ENCODE peak calls at places on chromosome 14, in four cellular contexts. F is K562, U is SK-N-SH, Z is GM12878. P is an unnamed sample.

GRCh38 chr14:56172571-56172971 is 54.4 kb downstream of the PELI2 start:
- DNase-seq in Z (no peak), F (no peak), U (no peak), P (no peak)

GRCh38 chr14:22472935-22473854 is 115.8 kb downstream of the DAD1 start:
- DNase-seq in Z (no peak), U (peak), F (peak), P (no peak)

GRCh38 chr14:55361190-55361589 is 50.4 kb downstream of the ATG14 start:
- DNase-seq in Z (no peak), F (no peak), U (no peak), P (no peak)

GRCh38 chr14:95137804-95138167 is 19.5 kb downstream of the DICER1 start:
- DNase-seq in U (no peak), F (no peak), Z (no peak), P (no peak)

GRCh38 chr14:49306152-49306751 is 279.9 kb downstream of the RPS29 start:
- DNase-seq in U (peak), F (peak), Z (no peak), P (peak)

GRCh38 chr14:99179946-99180345 is 92.1 kb downstream of the BCL11B start:
- DNase-seq in F (no peak), Z (no peak), U (no peak), P (no peak)

GRCh38 chr14:23437142-23438129 is 2.0 kb upstream of the MYH7 start:
- DNase-seq in U (no peak), Z (no peak), F (no peak), P (no peak)

GRCh38 chr14:35821546-35822411 is 4.4 kb upstream of the BRMS1L start:
- DNase-seq in U (peak), F (peak), Z (no peak), P (peak)

GRCh38 chr14:22484638-22485037 is 104.4 kb downstream of the DAD1 start:
- DNase-seq in F (no peak), Z (no peak), U (no peak), P (no peak)

GRCh38 chr14:103545915-103546650 is 16.4 kb downstream of the BAG5 start:
- DNase-seq in U (peak), Z (no peak), F (no peak), P (no peak)

GRCh38 chr14:36647827-36648753 is 13.6 kb upstream of the PAX9 start:
- DNase-seq in F (peak), Z (no peak), U (peak), P (peak)

GRCh38 chr14:25048170-25049126 is 1.5 kb downstream of the STXBP6 start:
- DNase-seq in F (peak), U (no peak), Z (no peak), P (no peak)

GRCh38 chr14:76280221-76280620 is 95.7 kb upstream of the ESRRB start:
- DNase-seq in F (no peak), Z (no peak), U (no peak), P (no peak)

GRCh38 chr14:105430535-105430934 is 10.9 kb downstream of the MTA1 start:
- DNase-seq in U (no peak), Z (no peak), F (no peak), P (no peak)

GRCh38 chr14:24366664-24367505 is 1.1 kb upstream of the NFATC4 start:
- DNase-seq in Z (peak), U (peak), F (peak), P (peak)

GRCh38 chr14:80425686-80426085 is 214.4 kb upstream of the DIO2 start:
- DNase-seq in U (no peak), Z (no peak), F (no peak), P (no peak)

GRCh38 chr14:34989762-34990161 is 7.0 kb downstream of the SRP54 start:
- DNase-seq in F (no peak), U (no peak), Z (no peak), P (no peak)

GRCh38 chr14:91100086-91100485 is 13.8 kb upstream of the DGLUCY start:
- DNase-seq in U (no peak), F (no peak), Z (no peak), P (no peak)

GRCh38 chr14:36529062-36529461 is 9.0 kb upstream of the NKX2-1 start:
- DNase-seq in U (no peak), F (no peak), Z (no peak), P (no peak)

GRCh38 chr14:49915085-49915484 is 22.2 kb downstream of the ARF6 start:
- DNase-seq in F (no peak), Z (no peak), U (no peak), P (no peak)

GRCh38 chr14:69156224-69156623 is 3.3 kb upstream of the DCAF5 start:
- DNase-seq in F (no peak), U (no peak), Z (no peak), P (no peak)
- TF ChIP-seq JUND in F (no peak), U (no peak), Z (no peak), P (no peak)

DNA sequence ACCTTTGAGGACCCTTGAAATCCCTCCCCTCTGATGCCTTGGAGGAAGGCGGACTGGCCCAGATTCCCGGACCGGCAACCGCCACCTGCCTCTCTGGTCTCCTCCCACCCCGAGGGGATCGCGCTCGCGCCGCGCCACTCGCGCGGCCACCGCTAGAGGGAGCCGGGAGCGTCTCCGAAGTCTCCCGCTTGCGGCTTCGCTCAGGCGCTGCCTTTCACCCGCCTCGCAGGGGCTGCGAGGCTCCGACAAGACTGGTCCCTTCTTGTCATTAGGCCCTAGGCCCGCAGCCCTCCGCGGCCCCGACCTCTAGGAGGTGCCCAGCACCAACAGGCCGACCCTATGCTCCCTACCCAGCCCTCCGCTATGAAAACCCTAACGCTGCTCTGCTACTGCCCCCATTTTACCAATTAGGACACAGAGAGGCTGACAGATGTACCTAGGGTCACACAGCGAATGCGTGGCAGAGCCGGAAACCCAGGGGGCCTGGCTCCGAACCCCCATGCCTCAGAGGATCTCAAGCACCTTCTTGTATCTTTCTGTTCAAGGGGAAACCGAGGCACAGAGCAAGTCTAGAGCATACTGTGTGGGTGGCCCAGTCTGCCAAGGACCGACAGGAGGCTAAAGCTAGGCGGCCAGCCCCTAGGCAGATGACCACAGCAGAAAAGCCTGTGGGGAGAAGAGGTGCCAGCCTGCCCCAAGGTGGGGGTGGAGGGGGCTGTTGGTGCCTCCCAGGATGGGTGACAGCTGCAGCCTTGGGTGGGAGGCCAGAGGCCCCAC is 21.4 kb upstream of the VSX2 start:
- DNase-seq in F (peak), U (peak), Z (no peak), P (peak)
- TF ChIP-seq JUND in F (no peak), U (no peak), Z (no peak), P (no peak)

DNA sequence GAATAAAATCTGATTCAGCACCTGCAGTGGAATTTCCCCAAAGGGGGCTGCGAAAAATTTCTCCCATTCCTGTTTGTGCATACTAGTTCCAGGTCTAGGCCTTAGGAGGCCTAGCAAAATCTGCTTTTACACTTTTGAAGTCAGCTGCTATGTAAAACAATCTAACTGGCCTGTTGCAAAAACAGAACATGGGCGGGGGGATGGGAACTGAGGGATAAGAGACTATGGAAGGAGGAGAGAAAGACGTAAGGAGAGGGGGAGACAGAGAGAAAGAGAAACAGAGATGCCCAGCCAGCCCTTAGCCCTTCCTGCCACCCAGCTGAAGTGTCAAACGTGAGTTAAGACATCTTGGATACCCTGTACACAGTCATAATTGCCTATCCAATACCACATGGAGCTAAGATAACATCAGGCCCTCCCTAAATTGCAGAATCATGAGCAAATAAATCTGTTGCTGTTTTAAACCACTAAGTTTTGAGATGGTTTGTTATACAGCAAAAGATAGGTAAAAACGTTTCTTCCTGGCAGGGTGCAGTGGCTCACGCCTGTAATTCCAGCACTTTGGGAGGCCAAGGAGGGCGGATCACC is 45.6 kb downstream of the SPTLC2 start:
- DNase-seq in F (no peak), U (peak), Z (no peak), P (no peak)
- TF ChIP-seq JUND in F (no peak), U (no peak), Z (no peak), P (no peak)

GRCh38 chr14:68503186-68503825 is 289.6 kb downstream of the ZFP36L1 start:
- DNase-seq in Z (no peak), U (no peak), F (no peak), P (peak)
- TF ChIP-seq JUND in Z (no peak), U (no peak), F (no peak), P (no peak)

GRCh38 chr14:32201816-32202467 is at the start of gene RNU6-7:
- DNase-seq in U (peak), F (no peak), Z (no peak), P (peak)
- TF ChIP-seq JUND in U (no peak), F (no peak), Z (no peak), P (no peak)

DNA sequence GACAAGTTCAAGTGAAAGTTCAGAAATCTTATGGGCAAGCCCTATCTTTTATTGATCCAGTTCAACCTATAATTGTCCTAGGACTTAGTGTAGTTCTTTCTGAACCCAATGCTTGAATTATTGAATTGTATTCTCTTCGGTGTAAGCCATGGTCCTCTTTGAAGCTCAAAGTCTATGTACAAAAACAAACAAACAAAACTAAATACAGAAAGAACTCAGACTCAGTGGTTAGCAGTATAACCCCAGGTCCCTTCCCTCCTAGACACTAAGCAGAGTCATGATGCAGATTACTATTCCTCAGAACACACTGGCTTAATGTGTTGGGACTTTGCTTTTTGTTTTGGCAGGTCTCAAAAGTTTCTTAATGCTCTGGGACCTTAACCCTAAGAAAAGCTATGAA is 35.3 kb upstream of the NAA30 start:
- DNase-seq in U (no peak), F (no peak), Z (no peak), P (no peak)
- TF ChIP-seq JUND in U (no peak), F (no peak), Z (no peak), P (no peak)

DNA sequence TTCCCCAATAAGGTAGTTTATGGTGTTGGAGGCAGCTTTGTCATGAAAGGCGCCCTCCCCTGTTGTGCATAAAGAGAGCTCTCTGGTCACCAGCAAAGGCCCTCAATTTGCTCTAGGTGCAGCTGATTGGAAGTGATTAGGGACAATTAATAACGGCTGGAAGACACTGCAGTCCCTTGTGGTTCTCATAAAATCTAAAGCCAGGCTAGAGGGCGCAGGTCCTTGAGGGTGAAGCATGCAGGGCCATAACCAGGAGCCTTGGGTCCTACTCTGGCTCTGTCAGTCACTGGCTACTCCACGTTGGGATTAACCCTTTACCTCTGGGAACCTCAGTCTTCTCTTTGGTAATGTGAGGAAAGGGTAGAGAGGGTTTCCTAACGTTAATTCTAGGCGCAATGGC is 1.9 kb downstream of the DAAM1 start:
- DNase-seq in U (peak), F (peak), Z (no peak), P (peak)
- TF ChIP-seq JUND in U (no peak), F (no peak), Z (no peak), P (no peak)

GRCh38 chr14:52767058-52767833 is 24.2 kb downstream of the GNPNAT1 start:
- DNase-seq in Z (no peak), U (no peak), F (no peak), P (no peak)

DNA sequence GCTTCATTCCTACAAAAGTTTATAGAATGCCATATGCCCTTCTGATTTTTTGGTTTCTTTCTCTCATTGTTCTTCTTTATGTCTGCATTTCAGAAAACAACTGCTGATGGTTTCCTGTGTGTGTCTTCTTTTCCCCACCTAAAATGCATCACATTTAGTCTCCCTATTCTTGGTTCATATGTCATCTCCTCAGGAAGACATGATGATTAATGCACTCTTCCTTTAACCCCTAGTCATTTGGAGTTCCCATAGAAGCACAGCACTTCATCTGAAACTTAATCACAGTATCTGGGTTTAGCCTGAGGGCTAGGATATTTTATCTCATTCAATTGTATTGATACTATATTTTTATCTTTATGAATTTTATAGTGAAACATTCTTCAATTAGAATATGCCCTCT is 21.5 kb downstream of the GNPNAT1 start:
- DNase-seq in Z (no peak), F (no peak), U (no peak), P (no peak)
- TF ChIP-seq JUND in Z (no peak), F (no peak), U (no peak), P (no peak)

GRCh38 chr14:65042731-65043372 is 56.2 kb downstream of the FNTB start:
- DNase-seq in F (peak), Z (peak), U (no peak), P (no peak)
- TF ChIP-seq JUND in F (no peak), Z (no peak), U (no peak), P (no peak)

GRCh38 chr14:51648296-51648695 is 3.4 kb upstream of the FRMD6 start:
- DNase-seq in U (no peak), F (no peak), Z (no peak), P (no peak)

GRCh38 chr14:51639668-51640316 is 11.9 kb upstream of the FRMD6 start:
- DNase-seq in F (no peak), U (no peak), Z (no peak), P (no peak)

GRCh38 chr14:51643137-51643536 is 8.6 kb upstream of the FRMD6 start:
- DNase-seq in F (no peak), Z (no peak), U (no peak), P (no peak)

GRCh38 chr14:51644215-51644969 is 7.3 kb upstream of the FRMD6 start:
- DNase-seq in U (no peak), F (no peak), Z (no peak), P (no peak)
- TF ChIP-seq JUND in U (no peak), F (no peak), Z (no peak), P (no peak)